ENCODE peak calls at places on chromosomes 7 and 10, in four cellular contexts. L, G, J and H are unnamed samples.

GRCh38 chr7:157274991-157275427 is 61.8 kb upstream of the DNAJB6 start:
- DNase-seq in J (no peak), L (no peak), G (no peak), H (no peak)

GRCh38 chr7:1843921-1844335 is 173.9 kb downstream of the ELFN1 start:
- DNase-seq in G (no peak), L (no peak), J (no peak), H (no peak)

GRCh38 chr10:126902157-126902556 is 3.1 kb upstream of the DOCK1 start:
- DNase-seq in L (peak; percentile 64), G (no peak), J (peak; percentile 44), H (no peak)

GRCh38 chr10:4763960-4764428 is 62.0 kb upstream of the AKR1E2 start:
- DNase-seq in J (no peak), L (no peak), G (no peak), H (no peak)

GRCh38 chr7:114086491-114086905 is 167.7 kb upstream of the PPP1R3A start:
- DNase-seq in L (no peak), J (peak; percentile 55), G (peak; percentile 28), H (no peak)

GRCh38 chr7:110170762-110171161 is 920.2 kb upstream of the LRRN3 start:
- DNase-seq in G (no peak), J (no peak), L (no peak), H (no peak)

GRCh38 chr7:50303082-50303893 is 1.2 kb upstream of the IKZF1 start:
- DNase-seq in J (no peak), G (no peak), L (no peak), H (no peak)

GRCh38 chr10:118523775-118524174 is 71.7 kb downstream of the PRLHR start:
- DNase-seq in G (no peak), L (no peak), J (no peak), H (no peak)

GRCh38 chr10:130301026-130301892 is 165.1 kb downstream of the GLRX3 start:
- DNase-seq in G (no peak), J (peak; percentile 80), L (no peak), H (peak; percentile 29)

GRCh38 chr10:19412531-19412930 is 363.9 kb downstream of the MALRD1 start:
- DNase-seq in L (no peak), G (no peak), J (no peak), H (no peak)

GRCh38 chr7:127107601-127108007 is 145.1 kb downstream of the GRM8 start:
- DNase-seq in J (no peak), L (no peak), G (peak; percentile 36), H (no peak)

GRCh38 chr10:32995751-32996150 is 37.7 kb upstream of the ITGB1 start:
- DNase-seq in G (no peak), L (no peak), J (no peak), H (no peak)

GRCh38 chr7:1083729-1084657 is 3.9 kb upstream of the GPER1 start:
- DNase-seq in L (no peak), J (no peak), G (peak; percentile 93), H (no peak)

GRCh38 chr7:79453558-79454324 is at the start of gene MAGI2:
- DNase-seq in G (peak; percentile 37), J (peak; percentile 92), L (peak; percentile 67), H (peak; percentile 3)

GRCh38 chr7:113085781-113086390 is 741 bp downstream of the GPR85 start:
- DNase-seq in L (no peak), J (no peak), G (no peak), H (no peak)

GRCh38 chr7:68199951-68200660 is 1203.5 kb downstream of the TYW1 start:
- DNase-seq in L (no peak), J (no peak), G (no peak), H (no peak)

GRCh38 chr10:983951-984705 is 4.1 kb upstream of the GTPBP4 start:
- DNase-seq in J (no peak), G (peak; percentile 84), L (no peak), H (no peak)

GRCh38 chr10:13276749-13277394 is 23.0 kb downstream of the PHYH start:
- DNase-seq in J (no peak), G (no peak), L (no peak), H (no peak)

GRCh38 chr7:22864301-22864700 is 41.7 kb upstream of the TOMM7 start:
- DNase-seq in J (no peak), L (no peak), G (no peak), H (no peak)

GRCh38 chr10:86868353-86868752 is 89.1 kb downstream of the MMRN2 start:
- DNase-seq in L (no peak), J (no peak), G (no peak), H (no peak)

GRCh38 chr7:125814030-125814535 is 884.5 kb upstream of the POT1 start:
- DNase-seq in L (no peak), J (no peak), G (no peak), H (no peak)

GRCh38 chr10:44993226-44993921 is 7.3 kb upstream of the ZNF22 start:
- DNase-seq in L (no peak), G (no peak), J (no peak), H (no peak)

GRCh38 chr7:77284005-77284404 is 84.4 kb upstream of the FGL2 start:
- DNase-seq in L (no peak), G (no peak), J (no peak), H (no peak)

GRCh38 chr10:77872947-77873557 is 53.5 kb downstream of the DLG5 start:
- DNase-seq in G (no peak), L (no peak), J (no peak), H (no peak)

GRCh38 chr10:75664968-75665367 is 233.5 kb downstream of the LRMDA start:
- DNase-seq in L (no peak), J (no peak), G (no peak), H (no peak)

GRCh38 chr7:99447943-99448342 is 9.2 kb downstream of the CPSF4 start:
- DNase-seq in G (no peak), J (no peak), L (no peak), H (no peak)

GRCh38 chr10:122576291-122576690 is 15.7 kb downstream of the DMBT1 start:
- DNase-seq in G (no peak), L (no peak), J (no peak), H (no peak)

GRCh38 chr10:52776471-52776903 is 3.9 kb upstream of the MBL2 start:
- DNase-seq in J (no peak), L (no peak), G (no peak), H (no peak)

GRCh38 chr7:128120976-128121490 is 89.8 kb upstream of the LRRC4 start:
- DNase-seq in G (no peak), L (no peak), J (no peak), H (no peak)

GRCh38 chr7:362416-363096 is 72.6 kb downstream of the FOXL3 start:
- DNase-seq in G (no peak), L (no peak), J (peak; percentile 36), H (no peak)

GRCh38 chr10:68955786-68956532 is at the start of gene DDX21:
- DNase-seq in J (peak; percentile 95), G (peak; percentile 90), L (peak; percentile 83), H (peak; percentile 74)

GRCh38 chr7:21497072-21497471 is 45.8 kb upstream of the DNAH11 start:
- DNase-seq in G (no peak), J (no peak), L (no peak), H (no peak)

GRCh38 chr7:114979388-114979787 is 57.5 kb downstream of the MDFIC start:
- DNase-seq in G (peak; percentile 61), J (peak; percentile 48), L (peak; percentile 22), H (no peak)

GRCh38 chr7:157271991-157272324 is 64.8 kb upstream of the DNAJB6 start:
- DNase-seq in L (peak; percentile 86), G (peak; percentile 76), J (peak; percentile 85), H (no peak)

GRCh38 chr7:30817060-30817770 is 46.0 kb downstream of the MINDY4 start:
- DNase-seq in G (no peak), L (no peak), J (no peak), H (no peak)

GRCh38 chr10:125521721-125522680 is 161.0 kb downstream of the TEX36 start:
- DNase-seq in J (no peak), L (no peak), G (no peak), H (no peak)

GRCh38 chr7:106460792-106461254 is 176.0 kb upstream of the NAMPT start:
- DNase-seq in J (no peak), L (no peak), G (no peak), H (no peak)

GRCh38 chr10:116608683-116609594 is 11.8 kb upstream of the PNLIPRP2 start:
- DNase-seq in G (no peak), J (no peak), L (no peak), H (no peak)

GRCh38 chr10:125375210-125375609 is 214.8 kb upstream of the CTBP2 start:
- DNase-seq in J (no peak), L (no peak), G (no peak), H (no peak)

GRCh38 chr10:105542401-105542800 is 901.3 kb downstream of the SORCS3 start:
- DNase-seq in L (no peak), J (no peak), G (no peak), H (no peak)

DNA sequence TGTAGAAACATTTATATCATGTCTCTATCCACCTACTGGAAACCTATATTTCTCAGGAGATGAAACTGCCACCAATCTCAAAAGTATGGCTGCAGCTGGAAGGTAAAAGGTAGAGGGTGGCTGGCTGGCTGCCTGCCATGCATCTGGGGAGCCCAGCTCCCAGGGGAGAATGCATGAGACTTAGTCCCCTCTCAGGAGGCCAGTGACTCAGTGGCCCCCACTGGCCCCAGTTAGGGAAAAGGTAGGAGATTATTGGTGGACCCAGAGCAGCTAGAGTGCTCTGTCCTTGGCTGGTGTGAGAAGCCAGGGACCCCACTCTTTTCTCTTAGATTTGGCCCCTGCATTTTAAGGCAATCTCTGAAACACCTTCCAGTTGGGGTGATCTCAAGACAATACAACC is 6.8 kb upstream of the NKX2-3 start:
- DNase-seq in G (no peak), J (no peak), L (no peak), H (no peak)
- H3K27me3 ChIP-seq in G (peaks cover 59% of the 10 kb centered on the region), J (no peaks in the 10 kb centered on the region), L (peaks cover 16% of the 10 kb centered on the region), H (peaks cover 13% of the 10 kb centered on the region)

DNA sequence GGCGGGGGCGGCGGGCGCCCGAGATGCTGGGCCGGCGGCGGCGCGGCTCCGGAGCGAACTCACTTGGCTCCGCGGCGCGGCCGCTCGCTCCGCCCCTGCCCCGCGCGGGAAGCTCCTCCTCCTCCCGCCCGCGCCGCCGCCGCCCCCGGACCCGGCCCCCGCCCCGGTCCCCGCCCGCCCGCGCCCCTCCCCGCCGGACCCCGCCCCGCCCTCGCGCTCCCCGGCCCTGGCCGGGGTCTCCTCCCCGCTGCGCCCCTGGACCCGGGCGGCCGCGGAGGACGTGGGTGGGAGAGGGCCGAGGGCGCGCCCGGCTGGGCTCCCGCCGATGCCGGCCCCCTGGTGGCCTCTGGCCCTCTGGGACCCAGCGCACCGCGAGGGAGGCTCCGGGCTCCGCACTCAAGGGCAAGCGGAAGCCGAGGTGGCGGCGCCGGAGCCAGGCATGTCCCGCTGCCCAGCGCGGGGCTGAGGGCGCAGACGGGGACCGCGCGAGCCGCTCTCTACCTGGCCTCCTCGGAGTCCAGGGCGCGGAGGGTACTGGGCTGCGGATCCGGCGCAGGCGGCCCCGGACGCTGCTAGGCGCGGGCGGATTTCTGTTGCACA is at the start of gene TCERG1L:
- DNase-seq in L (no peak), J (no peak), G (no peak), H (no peak)
- H3K4me3 ChIP-seq in L (peak within 1 kb of the TSS; percentile 41), J (no peak within 1 kb of the TSS), G (peak within 1 kb of the TSS; percentile 31), H (peak within 1 kb of the TSS; percentile 30)

GRCh38 chr7:25951414-25952276 is 200.4 kb upstream of the NFE2L3 start:
- DNase-seq in L (no peak), G (no peak), J (no peak), H (no peak)
- H3K27me3 ChIP-seq in L (no peaks in the 10 kb centered on the region), G (no peaks in the 10 kb centered on the region), J (no peaks in the 10 kb centered on the region), H (no peaks in the 10 kb centered on the region)

GRCh38 chr10:16586358-16587138 is 64.9 kb upstream of the C1QL3 start:
- DNase-seq in J (no peak), G (no peak), L (no peak), H (no peak)
- H3K4me3 ChIP-seq in J (no peak overlapping the region), G (no peak overlapping the region), L (no peak overlapping the region), H (no peak overlapping the region)